ENCODE peak calls at places on chromosome 7, in four cellular contexts. B is kidney tubule cell, W is esophagus squamous epithelium, T is activated T-helper 1 cell treated with Interleukin-2 at 50 U/mL for 16 hours. Y is an unnamed sample.

GRCh38 chr7:82778021-82778420 is 334.4 kb upstream of the CACNA2D1 start:
- DNase-seq in W (no peak), T (no peak), B (no peak), Y (no peak)

GRCh38 chr7:112701456-112701855 is 88.7 kb downstream of the TMEM168 start:
- DNase-seq in B (no peak), W (no peak), T (no peak), Y (no peak)

GRCh38 chr7:116717137-116717536 is 45.1 kb downstream of the MET start:
- DNase-seq in B (no peak), T (no peak), W (no peak), Y (no peak)

GRCh38 chr7:20432071-20432470 is 101.4 kb downstream of the ITGB8 start:
- DNase-seq in B (no peak), W (no peak), T (no peak), Y (no peak)

GRCh38 chr7:37494940-37495339 is 46.3 kb upstream of the ELMO1 start:
- DNase-seq in W (no peak), T (no peak), B (no peak), Y (no peak)

GRCh38 chr7:108072739-108073138 is 57.4 kb downstream of the LAMB4 start:
- DNase-seq in B (no peak), T (no peak), W (no peak), Y (no peak)

GRCh38 chr7:70183278-70183677 is 585.0 kb downstream of the AUTS2 start:
- DNase-seq in W (no peak), T (no peak), B (no peak), Y (no peak)

GRCh38 chr7:2725178-2726105 is 37.4 kb downstream of the AMZ1 start:
- DNase-seq in B (no peak), W (no peak), T (no peak), Y (no peak)

GRCh38 chr7:72101444-72101843 is 310.7 kb downstream of the CALN1 start:
- DNase-seq in W (no peak), B (no peak), T (no peak), Y (no peak)

GRCh38 chr7:38393874-38394273 is 120.4 kb upstream of the TARP start:
- DNase-seq in W (no peak), T (no peak), B (no peak), Y (no peak)

Y was measured in kidney glomerular epithelial cell.